ENCODE peak calls at places on chromosomes 11 and 22, in five cellular contexts. One of them, this sample, is unnamed.

GRCh38 chr11:27496461-27496860 is 10.1 kb downstream of the LIN7C start:
- DNase-seq in BJ: no peak
- DNase-seq in dorsolateral prefrontal cortex: no peak
- DNase-seq in naive thymus-derived CD4-positive, alpha-beta T cell: no peak
- DNase-seq in AG08396: no peak
- DNase-seq in this sample: no peak

GRCh38 chr11:126544311-126545056 is 189.0 kb downstream of the ST3GAL4 start:
- DNase-seq in BJ: peak; percentile 16
- DNase-seq in dorsolateral prefrontal cortex: peak; percentile 57
- DNase-seq in naive thymus-derived CD4-positive, alpha-beta T cell: no peak
- DNase-seq in AG08396: peak; percentile 70
- DNase-seq in this sample: peak; percentile 58

GRCh38 chr11:64649304-64649703 is 58.3 kb downstream of the SLC22A12 start:
- DNase-seq in BJ: no peak
- DNase-seq in dorsolateral prefrontal cortex: peak; percentile 62
- DNase-seq in naive thymus-derived CD4-positive, alpha-beta T cell: peak; percentile 8
- DNase-seq in AG08396: no peak
- DNase-seq in this sample: no peak

GRCh38 chr11:64482588-64482987 is 108.4 kb upstream of the SLC22A12 start:
- DNase-seq in BJ: no peak
- DNase-seq in dorsolateral prefrontal cortex: peak; percentile 12
- DNase-seq in naive thymus-derived CD4-positive, alpha-beta T cell: no peak
- DNase-seq in AG08396: no peak
- DNase-seq in this sample: no peak

GRCh38 chr22:27971926-27972325 is 52.9 kb upstream of the PITPNB start:
- DNase-seq in BJ: no peak
- DNase-seq in dorsolateral prefrontal cortex: no peak
- DNase-seq in naive thymus-derived CD4-positive, alpha-beta T cell: no peak
- DNase-seq in AG08396: no peak
- DNase-seq in this sample: no peak

GRCh38 chr22:46893281-46894020 is 131.0 kb downstream of the TBC1D22A start:
- DNase-seq in BJ: no peak
- DNase-seq in dorsolateral prefrontal cortex: no peak
- DNase-seq in naive thymus-derived CD4-positive, alpha-beta T cell: no peak
- DNase-seq in AG08396: no peak
- DNase-seq in this sample: no peak

GRCh38 chr11:133163463-133164419 is 368.6 kb downstream of the OPCML start:
- DNase-seq in BJ: no peak
- DNase-seq in dorsolateral prefrontal cortex: peak; percentile 37
- DNase-seq in naive thymus-derived CD4-positive, alpha-beta T cell: no peak
- DNase-seq in AG08396: peak; percentile 15
- DNase-seq in this sample: no peak

GRCh38 chr22:33932997-33933396 is 12.7 kb upstream of the LARGE1 start:
- DNase-seq in BJ: no peak
- DNase-seq in dorsolateral prefrontal cortex: no peak
- DNase-seq in naive thymus-derived CD4-positive, alpha-beta T cell: no peak
- DNase-seq in AG08396: no peak
- DNase-seq in this sample: no peak

GRCh38 chr11:3914807-3915206 is 59.3 kb downstream of the STIM1 start:
- DNase-seq in BJ: no peak
- DNase-seq in dorsolateral prefrontal cortex: no peak
- DNase-seq in naive thymus-derived CD4-positive, alpha-beta T cell: no peak
- DNase-seq in AG08396: no peak
- DNase-seq in this sample: no peak

GRCh38 chr11:35792148-35792845 is 129.7 kb downstream of the TRIM44 start:
- DNase-seq in BJ: no peak
- DNase-seq in dorsolateral prefrontal cortex: peak; percentile 68
- DNase-seq in naive thymus-derived CD4-positive, alpha-beta T cell: no peak
- DNase-seq in AG08396: no peak
- DNase-seq in this sample: no peak

This sample was measured in amygdala.